ENCODE peak calls at places on chromosomes 3 and 15, in ten cellular contexts. G is cardiac fibroblast, Y is body of pancreas, M is GM12878, D is endothelial cell, J is mammary epithelial cell, Q is activated B cell treated with CpG ODN at 0.5 μM for 24 hours, V is Caco-2, W is AG09309, R is PC-3. O is an unnamed sample.

GRCh38 chr3:194133661-194134230 is 2.2 kb upstream of the HES1 start:
- DNase-seq in M (no peak), J (peak), W (no peak), G (peak), R (peak), Q (peak), Y (peak), V (peak), D (peak), O (no peak)

GRCh38 chr3:189368384-189368783 is 196.6 kb downstream of the TPRG1 start:
- DNase-seq in V (no peak), D (no peak), Q (no peak), Y (no peak), M (no peak), G (no peak), J (no peak), R (no peak), W (no peak), O (no peak)

GRCh38 chr15:47331796-47332480 is 385.4 kb upstream of the SEMA6D start:
- DNase-seq in V (no peak), D (no peak), R (peak), Y (no peak), M (no peak), Q (no peak), J (peak), G (peak), W (no peak), O (no peak)

GRCh38 chr15:61084944-61085367 is 144.1 kb downstream of the RORA start:
- DNase-seq in M (no peak), V (no peak), R (no peak), Y (no peak), W (no peak), Q (no peak), G (peak), J (no peak), D (no peak), O (no peak)

GRCh38 chr3:159919873-159920272 is 68.8 kb upstream of the IL12A start:
- DNase-seq in J (peak), D (no peak), Q (no peak), Y (no peak), W (no peak), R (peak), V (no peak), G (peak), M (no peak), O (no peak)

GRCh38 chr3:48347500-48347899 is 14.0 kb upstream of the SPINK8 start:
- DNase-seq in W (no peak), V (peak), D (no peak), R (no peak), G (no peak), Y (no peak), Q (no peak), J (no peak), M (no peak), O (no peak)

GRCh38 chr3:190486908-190487607 is 26.8 kb upstream of the IL1RAP start:
- DNase-seq in V (no peak), J (no peak), M (no peak), G (no peak), Q (no peak), R (no peak), D (no peak), W (no peak), Y (no peak), O (no peak)

GRCh38 chr3:143769663-143770062 is 78.6 kb downstream of the SLC9A9 start:
- DNase-seq in V (no peak), M (no peak), G (peak), R (no peak), W (peak), Y (no peak), D (no peak), J (no peak), Q (no peak), O (no peak)

GRCh38 chr3:192906940-192907339 is 10.7 kb downstream of the MB21D2 start:
- DNase-seq in J (no peak), R (peak), G (no peak), V (no peak), D (no peak), M (no peak), W (no peak), Y (no peak), Q (no peak), O (no peak)

GRCh38 chr3:193803288-193803687 is 210.3 kb downstream of the OPA1 start:
- DNase-seq in G (no peak), Y (peak), J (no peak), R (no peak), V (peak), Q (no peak), M (no peak), W (no peak), D (no peak), O (no peak)

GRCh38 chr3:172592898-172593669 is 69.9 kb upstream of the TNFSF10 start:
- DNase-seq in R (no peak), M (no peak), G (no peak), J (no peak), W (no peak), Y (no peak), D (no peak), Q (no peak), V (no peak), O (no peak)

GRCh38 chr15:48244923-48245322 is 38.8 kb downstream of the SLC12A1 start:
- DNase-seq in J (peak), R (peak), G (peak), V (no peak), D (no peak), Q (no peak), W (no peak), Y (no peak), M (no peak), O (no peak)

GRCh38 chr3:192929755-192930491 is 12.3 kb upstream of the MB21D2 start:
- DNase-seq in Y (no peak), W (no peak), V (no peak), Q (no peak), J (no peak), M (no peak), G (peak), D (no peak), R (no peak), O (no peak)

GRCh38 chr3:170585937-170586310 is at the start of gene SLC7A14:
- DNase-seq in W (no peak), V (no peak), Q (no peak), M (no peak), D (no peak), J (no peak), Y (no peak), G (no peak), R (no peak), O (no peak)

GRCh38 chr3:148791955-148792354 is 35.7 kb upstream of the CPB1 start:
- DNase-seq in M (no peak), Y (no peak), R (no peak), V (no peak), G (no peak), W (no peak), D (no peak), Q (no peak), J (no peak), O (no peak)

GRCh38 chr15:50907866-50908208 is 646 bp upstream of the AP4E1 start:
- DNase-seq in D (peak), J (peak), Y (no peak), W (no peak), R (peak), V (peak), G (peak), Q (no peak), M (no peak), O (peak)

GRCh38 chr15:37101634-37102314 is 1.4 kb upstream of the MEIS2 start:
- DNase-seq in D (peak), R (peak), M (no peak), V (peak), Y (peak), Q (no peak), G (peak), J (peak), W (no peak), O (no peak)

GRCh38 chr3:48600711-48601621 is 5.8 kb upstream of the COL7A1 start:
- DNase-seq in V (no peak), Q (no peak), M (no peak), D (no peak), R (no peak), W (no peak), Y (no peak), G (no peak), J (no peak), O (no peak)

GRCh38 chr15:71329509-71330260 is 214.4 kb downstream of the THSD4 start:
- DNase-seq in W (peak), M (no peak), G (peak), V (no peak), Q (no peak), D (no peak), Y (no peak), J (peak), R (peak), O (no peak)

GRCh38 chr3:12730511-12731234 is 28.4 kb downstream of the TMEM40 start:
- DNase-seq in M (no peak), W (no peak), D (no peak), V (no peak), G (peak), Q (no peak), J (peak), R (peak), Y (no peak), O (no peak)

GRCh38 chr3:114480442-114480841 is 186.6 kb downstream of the TIGIT start:
- DNase-seq in G (peak), J (no peak), V (no peak), D (no peak), M (no peak), W (no peak), Q (no peak), Y (no peak), R (no peak), O (no peak)

GRCh38 chr15:100194955-100195354 is 146.8 kb downstream of the ADAMTS17 start:
- DNase-seq in G (no peak), D (no peak), Q (no peak), R (no peak), M (no peak), W (no peak), V (no peak), Y (no peak), J (no peak), O (no peak)

GRCh38 chr3:77825045-77825827 is 785.3 kb downstream of the ROBO2 start:
- DNase-seq in R (peak), M (no peak), Y (no peak), G (peak), V (peak), W (peak), Q (no peak), D (no peak), J (peak), O (no peak)

GRCh38 chr15:44099671-44100070 is 95.4 kb downstream of the FRMD5 start:
- DNase-seq in W (peak), G (no peak), Y (no peak), J (no peak), V (no peak), M (no peak), D (no peak), R (no peak), Q (no peak), O (no peak)

GRCh38 chr3:187838016-187838535 is 92.8 kb upstream of the BCL6 start:
- DNase-seq in J (no peak), W (no peak), M (no peak), G (no peak), V (no peak), Y (no peak), D (no peak), Q (no peak), R (no peak), O (no peak)

GRCh38 chr15:24017470-24017869 is 330.4 kb upstream of the NDN start:
- DNase-seq in W (no peak), M (no peak), V (no peak), Y (no peak), G (no peak), Q (no peak), J (no peak), D (no peak), R (no peak), O (no peak)

GRCh38 chr15:74863239-74864056 is 9.7 kb downstream of the SCAMP2 start:
- DNase-seq in W (no peak), V (no peak), D (no peak), G (peak), J (peak), Y (no peak), Q (no peak), R (peak), M (no peak), O (no peak)

GRCh38 chr3:169334994-169335393 is 328.5 kb downstream of the MECOM start:
- DNase-seq in R (no peak), J (no peak), M (no peak), D (no peak), W (no peak), Q (no peak), Y (no peak), G (no peak), V (no peak), O (no peak)

GRCh38 chr3:59777559-59778178 is 727.8 kb upstream of the CFAP20DC start:
- DNase-seq in Y (no peak), Q (no peak), D (no peak), V (no peak), W (no peak), R (no peak), G (no peak), J (no peak), M (no peak), O (no peak)

GRCh38 chr3:37530298-37530697 is 331.4 kb upstream of the CTDSPL start:
- DNase-seq in V (no peak), R (no peak), W (no peak), D (no peak), G (no peak), Q (no peak), Y (no peak), J (no peak), M (no peak), O (no peak)

GRCh38 chr15:99115300-99116215 is 10.7 kb downstream of the SYNM start:
- DNase-seq in D (no peak), R (no peak), J (no peak), V (no peak), G (no peak), Y (no peak), Q (no peak), M (no peak), W (no peak), O (no peak)

GRCh38 chr3:192444096-192444790 is 283.1 kb downstream of the FGF12 start:
- DNase-seq in R (peak), M (peak), J (peak), V (peak), D (peak), Y (peak), G (peak), W (peak), Q (peak), O (no peak)

GRCh38 chr3:68751883-68752282 is 180.5 kb downstream of the TAFA4 start:
- DNase-seq in D (no peak), Y (no peak), G (no peak), M (no peak), Q (no peak), R (no peak), J (no peak), W (no peak), V (no peak), O (no peak)

GRCh38 chr3:78096488-78097255 is 1056.8 kb downstream of the ROBO2 start:
- DNase-seq in R (peak), D (no peak), J (peak), M (no peak), V (no peak), W (no peak), Y (no peak), Q (no peak), G (no peak), O (no peak)

GRCh38 chr3:138914870-138915502 is 32.0 kb downstream of the FOXL2 start:
- DNase-seq in R (peak), J (peak), Y (no peak), G (peak), V (peak), Q (no peak), D (no peak), M (no peak), W (no peak), O (peak)

GRCh38 chr15:95988574-95988887 is 342.0 kb upstream of the NR2F2 start:
- DNase-seq in J (no peak), R (no peak), W (no peak), G (peak), V (no peak), M (no peak), Q (no peak), D (no peak), Y (no peak), O (no peak)

GRCh38 chr3:112550859-112551258 is 10.9 kb downstream of the ATG3 start:
- DNase-seq in V (no peak), J (no peak), Q (no peak), W (no peak), Y (no peak), M (no peak), D (no peak), G (no peak), R (no peak), O (no peak)
- TF ChIP-seq CTCF in V (peak), J (no peak), Q (no peak), W (no peak), Y (no peak), M (no peak), D (no peak), G (no peak), R (no peak), O (no peak)

GRCh38 chr3:66041116-66041515 is 2.4 kb upstream of the MAGI1 start:
- DNase-seq in G (peak), R (no peak), W (peak), M (no peak), D (no peak), Y (no peak), Q (no peak), J (no peak), V (no peak), O (no peak)

GRCh38 chr3:66038726-66039589 is at the start of gene MAGI1:
- DNase-seq in Q (no peak), M (no peak), W (peak), R (peak), V (peak), G (peak), J (peak), Y (peak), D (peak), O (no peak)

GRCh38 chr3:66038384-66038725 is 363 bp downstream of the MAGI1 start:
- DNase-seq in J (no peak), M (no peak), G (no peak), R (no peak), W (no peak), V (no peak), D (no peak), Q (no peak), Y (no peak), O (no peak)

GRCh38 chr3:66037986-66038369 is 740 bp downstream of the MAGI1 start:
- DNase-seq in V (no peak), J (peak), M (no peak), G (no peak), D (peak), R (no peak), Y (peak), Q (no peak), W (no peak), O (no peak)

GRCh38 chr3:66039590-66039887 is 821 bp upstream of the MAGI1 start:
- DNase-seq in W (no peak), G (peak), Q (no peak), Y (peak), M (no peak), D (peak), R (peak), J (peak), V (peak), O (no peak)
- TF ChIP-seq CTCF in W (no peak), G (peak), Q (no peak), Y (no peak), M (no peak), D (peak), R (no peak), J (no peak), V (peak), O (no peak)

GRCh38 chr3:146504546-146505197 is 35.3 kb upstream of the PLSCR2 start:
- DNase-seq in Q (no peak), G (peak), J (peak), R (peak), M (no peak), V (no peak), W (no peak), Y (no peak), D (no peak), O (no peak)

GRCh38 chr3:146501752-146502151 is 32.4 kb upstream of the PLSCR2 start:
- DNase-seq in R (no peak), J (no peak), Q (no peak), Y (no peak), V (no peak), G (no peak), W (no peak), D (no peak), M (no peak), O (no peak)

GRCh38 chr3:146502887-146503458 is 33.6 kb upstream of the PLSCR2 start:
- DNase-seq in D (no peak), M (no peak), Q (no peak), G (no peak), W (no peak), R (no peak), V (no peak), Y (no peak), J (peak), O (no peak)

GRCh38 chr3:146505496-146505895 is 36.1 kb upstream of the PLSCR2 start:
- DNase-seq in Y (no peak), D (no peak), V (no peak), Q (no peak), R (no peak), W (no peak), M (no peak), G (peak), J (no peak), O (no peak)

GRCh38 chr3:146503459-146504202 is 34.3 kb upstream of the PLSCR2 start:
- DNase-seq in Y (no peak), W (peak), M (peak), D (no peak), V (no peak), R (peak), G (peak), J (peak), Q (no peak), O (no peak)
- TF ChIP-seq CTCF in Y (no peak), W (no peak), M (no peak), D (no peak), V (peak), R (peak), G (no peak), J (peak), Q (no peak), O (no peak)

GRCh38 chr3:82745544-82745943 is 984.1 kb upstream of the GBE1 start:
- DNase-seq in G (no peak), M (no peak), R (peak), J (peak), W (no peak), D (no peak), V (no peak), Y (no peak), Q (no peak), O (no peak)

GRCh38 chr3:82739390-82739789 is 977.9 kb upstream of the GBE1 start:
- DNase-seq in Y (no peak), R (peak), W (no peak), J (no peak), G (no peak), M (no peak), V (no peak), D (no peak), Q (no peak), O (no peak)

GRCh38 chr3:82741346-82741745 is 979.9 kb upstream of the GBE1 start:
- DNase-seq in V (no peak), Y (no peak), G (no peak), J (no peak), D (no peak), W (no peak), R (no peak), M (no peak), Q (no peak), O (no peak)

GRCh38 chr3:82743196-82743595 is 981.8 kb upstream of the GBE1 start:
- DNase-seq in J (no peak), M (no peak), W (no peak), Y (no peak), Q (no peak), V (no peak), D (no peak), R (no peak), G (no peak), O (no peak)
- TF ChIP-seq CTCF in J (no peak), M (no peak), W (no peak), Y (no peak), Q (no peak), V (no peak), D (no peak), R (no peak), G (no peak), O (no peak)

GRCh38 chr3:156761007-156761406 is 65.1 kb upstream of the LEKR1 start:
- DNase-seq in M (no peak), Y (no peak), J (no peak), V (no peak), Q (no peak), R (no peak), D (no peak), W (no peak), G (no peak), O (no peak)
- TF ChIP-seq CTCF in M (no peak), Y (no peak), J (no peak), V (no peak), Q (no peak), R (no peak), D (no peak), W (no peak), G (no peak), O (no peak)

GRCh38 chr3:151156618-151157216 is 46.3 kb downstream of the GPR171 start:
- DNase-seq in J (peak), Q (no peak), Y (no peak), M (no peak), D (peak), G (peak), W (no peak), R (peak), V (peak), O (no peak)
- TF ChIP-seq CTCF in J (peak), Q (no peak), Y (no peak), M (peak), D (peak), G (peak), W (peak), R (peak), V (peak), O (peak)

O was measured in CD14-positive monocyte.